ENCODE peak calls at places on chromosomes 6 and 20, in seven cellular contexts. Z is GM13977, D is left ventricle myocardium inferior, B is mammary epithelial cell, I is NB4, H is fibroblast of pulmonary artery, G is heart right ventricle. Y is an unnamed sample.

GRCh38 chr6:42138630-42139619 is 3.5 kb downstream of the C6orf132 start:
- DNase-seq in I (no peak), D (no peak), Z (no peak), B (no peak), G (no peak), H (no peak), Y (no peak)

GRCh38 chr6:35352735-35353134 is 10.4 kb downstream of the PPARD start:
- DNase-seq in H (no peak), G (no peak), Z (no peak), B (no peak), I (no peak), D (no peak), Y (no peak)

GRCh38 chr6:4074478-4075235 is 4.3 kb downstream of the FAM217A start:
- DNase-seq in H (no peak), D (no peak), B (no peak), I (no peak), Z (no peak), G (no peak), Y (no peak)

GRCh38 chr20:31835554-31835953 is 9.8 kb downstream of the FOXS1 start:
- DNase-seq in D (no peak), Z (no peak), G (no peak), I (no peak), H (no peak), B (no peak), Y (no peak)

GRCh38 chr6:155676346-155676745 is 220.7 kb upstream of the NOX3 start:
- DNase-seq in H (no peak), G (no peak), D (no peak), I (no peak), B (no peak), Z (no peak), Y (no peak)

GRCh38 chr6:25499851-25500250 is 152.2 kb upstream of the SCGN start:
- DNase-seq in Z (no peak), I (no peak), G (no peak), H (no peak), B (peak), D (no peak), Y (no peak)

GRCh38 chr6:41858703-41859102 is 36.5 kb downstream of the USP49 start:
- DNase-seq in I (no peak), G (no peak), B (no peak), D (no peak), H (no peak), Z (no peak), Y (no peak)

GRCh38 chr20:34042286-34042685 is 48.6 kb downstream of the RALY start:
- DNase-seq in Z (no peak), B (no peak), H (no peak), G (peak), D (peak), I (no peak), Y (no peak)

GRCh38 chr6:1586861-1587450 is 22.8 kb upstream of the FOXC1 start:
- DNase-seq in D (no peak), Z (no peak), G (no peak), B (no peak), H (no peak), I (no peak), Y (no peak)

GRCh38 chr6:117496383-117496990 is 14.0 kb downstream of the DCBLD1 start:
- DNase-seq in B (peak), G (no peak), Z (no peak), D (no peak), H (peak), I (no peak), Y (peak)

GRCh38 chr6:39778581-39779270 is 13.4 kb upstream of the DAAM2 start:
- DNase-seq in H (no peak), I (no peak), Z (no peak), B (no peak), D (no peak), G (no peak), Y (no peak)

GRCh38 chr20:14634666-14635065 is 297.3 kb upstream of the FLRT3 start:
- DNase-seq in Z (no peak), I (no peak), B (peak), D (no peak), G (no peak), H (no peak), Y (no peak)

GRCh38 chr6:68040780-68041179 is 594.3 kb upstream of the ADGRB3 start:
- DNase-seq in G (no peak), I (no peak), D (no peak), Z (no peak), H (no peak), B (no peak), Y (no peak)

GRCh38 chr6:96775727-96776400 is 61.4 kb downstream of the GPR63 start:
- DNase-seq in H (no peak), D (no peak), B (no peak), I (no peak), Z (no peak), G (no peak), Y (no peak)

GRCh38 chr6:134317471-134318131 is at the start of gene SGK1:
- DNase-seq in H (peak), Z (no peak), D (no peak), B (peak), I (no peak), G (peak), Y (no peak)

GRCh38 chr6:12592634-12593033 is 123.9 kb upstream of the PHACTR1 start:
- DNase-seq in Z (no peak), I (no peak), B (peak), D (no peak), G (no peak), H (no peak), Y (no peak)

GRCh38 chr6:35731414-35731735 is 5.5 kb upstream of the ARMC12 start:
- DNase-seq in G (peak), B (peak), D (peak), H (peak), I (peak), Z (peak), Y (peak)

GRCh38 chr6:8556370-8557018 is 121.1 kb upstream of the SLC35B3 start:
- DNase-seq in H (peak), G (no peak), B (peak), Z (no peak), I (peak), D (no peak), Y (no peak)

GRCh38 chr6:35754452-35755321 is 17.9 kb downstream of the ARMC12 start:
- DNase-seq in B (no peak), I (peak), H (no peak), G (no peak), Z (no peak), D (no peak), Y (no peak)

GRCh38 chr6:135568366-135568765 is 70.8 kb upstream of the AHI1 start:
- DNase-seq in B (no peak), I (no peak), Z (peak), D (no peak), H (peak), G (peak), Y (peak)

GRCh38 chr6:142943746-142944125 is 1.2 kb downstream of the HIVEP2 start:
- DNase-seq in D (no peak), H (peak), Z (no peak), B (peak), I (peak), G (peak), Y (peak)

GRCh38 chr6:106829451-106829850 is 145.1 kb downstream of the CD24 start:
- DNase-seq in H (no peak), D (no peak), B (no peak), G (no peak), I (no peak), Z (no peak), Y (no peak)

GRCh38 chr20:63707558-63708300 is at the start of the genes ARFRP1 and ZGPAT:
- DNase-seq in H (peak), D (peak), Z (peak), I (peak), B (peak), G (peak), Y (peak)

GRCh38 chr20:58854638-58855471 is 2.3 kb downstream of the GNAS start:
- DNase-seq in Z (no peak), H (no peak), B (no peak), D (no peak), G (no peak), I (no peak), Y (no peak)

GRCh38 chr6:73299171-73300073 is 36.4 kb upstream of the KHDC1 start:
- DNase-seq in Z (no peak), G (no peak), D (peak), H (no peak), B (no peak), I (no peak), Y (no peak)

GRCh38 chr6:11595903-11596302 is 58.4 kb downstream of the TMEM170B start:
- DNase-seq in G (no peak), I (peak), H (peak), Z (no peak), B (no peak), D (no peak), Y (peak)

GRCh38 chr6:51203504-51203903 is 384.8 kb downstream of the TFAP2B start:
- DNase-seq in H (no peak), B (no peak), Z (no peak), G (no peak), D (no peak), I (no peak), Y (no peak)

GRCh38 chr6:123681957-123682462 is 45.3 kb upstream of the TRDN start:
- DNase-seq in I (no peak), B (no peak), H (no peak), D (no peak), G (no peak), Z (no peak), Y (no peak)

GRCh38 chr6:142359271-142359960 is 57.6 kb downstream of the ADGRG6 start:
- DNase-seq in B (no peak), Z (no peak), H (no peak), I (no peak), G (no peak), D (no peak), Y (no peak)

GRCh38 chr6:83258517-83258916 is 65.4 kb downstream of the RWDD2A start:
- DNase-seq in G (no peak), I (no peak), D (no peak), Z (no peak), B (no peak), H (no peak), Y (no peak)

GRCh38 chr20:59933296-59933848 is at the start of gene SYCP2:
- DNase-seq in Z (peak), B (peak), I (no peak), G (peak), H (peak), D (peak), Y (peak)

GRCh38 chr6:168047841-168048723 is 30.9 kb downstream of the FRMD1 start:
- DNase-seq in I (no peak), Z (no peak), G (no peak), H (no peak), D (no peak), B (no peak), Y (no peak)

GRCh38 chr6:31680226-31680840 is 534 bp downstream of the LY6G5C start:
- DNase-seq in B (no peak), Z (no peak), D (no peak), I (no peak), G (no peak), H (no peak), Y (no peak)

GRCh38 chr6:31676322-31676903 is 4.5 kb downstream of the LY6G5C start:
- DNase-seq in I (no peak), B (no peak), G (no peak), D (no peak), H (no peak), Z (no peak), Y (no peak)

GRCh38 chr6:31677955-31678354 is 2.9 kb downstream of the LY6G5C start:
- DNase-seq in I (no peak), G (no peak), B (no peak), H (no peak), D (no peak), Z (no peak), Y (no peak)

GRCh38 chr6:31676904-31677303 is 4.0 kb downstream of the LY6G5C start:
- DNase-seq in D (no peak), I (no peak), G (no peak), H (no peak), B (no peak), Z (no peak), Y (no peak)

DNA sequence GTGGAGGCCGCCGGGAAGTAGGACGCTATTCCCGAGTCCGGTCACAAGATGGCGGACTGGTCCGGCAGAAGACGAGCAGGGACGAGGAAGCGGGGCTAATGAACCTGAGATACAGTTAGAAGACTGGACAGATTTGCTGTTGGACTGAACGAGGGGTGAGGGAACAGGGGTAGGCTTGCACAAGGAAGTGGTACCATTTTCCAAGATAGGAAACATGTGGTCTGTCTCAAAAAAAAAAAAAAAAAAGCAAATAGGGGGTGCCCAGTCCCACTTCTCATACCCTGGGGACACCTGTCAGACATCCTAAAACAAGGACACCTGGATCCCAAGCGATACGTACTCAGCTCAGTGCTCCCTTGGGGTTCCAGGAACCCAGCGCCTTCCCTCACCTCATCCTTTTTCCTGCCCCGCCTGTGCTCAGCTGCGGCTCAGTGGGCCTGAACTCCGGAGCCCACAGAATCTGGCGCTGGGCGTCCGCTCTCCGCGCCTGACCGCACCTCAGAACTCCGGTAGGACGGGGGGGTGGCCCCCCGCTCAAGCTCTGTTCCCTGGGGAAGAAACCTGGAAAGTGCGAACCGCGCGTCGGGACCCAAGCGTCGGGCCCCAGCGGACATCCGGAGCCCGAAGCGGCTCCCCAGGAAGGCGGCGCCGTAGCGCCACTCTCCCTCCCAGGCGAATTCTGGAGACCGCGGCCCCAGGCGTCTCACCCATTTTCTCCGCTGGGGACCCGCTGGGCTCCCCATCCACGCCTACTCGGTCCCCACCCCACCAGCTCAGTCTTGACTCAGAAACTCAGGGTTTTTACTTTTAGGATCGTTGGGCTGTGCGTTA is at the start of gene LY6G5C:
- DNase-seq in I (peak), B (peak), Z (peak), G (peak), D (peak), H (peak), Y (peak)
- TF ChIP-seq CTCF in I (peak), B (peak), Z (peak), G (peak), D (peak), H (peak), Y (peak)

DNA sequence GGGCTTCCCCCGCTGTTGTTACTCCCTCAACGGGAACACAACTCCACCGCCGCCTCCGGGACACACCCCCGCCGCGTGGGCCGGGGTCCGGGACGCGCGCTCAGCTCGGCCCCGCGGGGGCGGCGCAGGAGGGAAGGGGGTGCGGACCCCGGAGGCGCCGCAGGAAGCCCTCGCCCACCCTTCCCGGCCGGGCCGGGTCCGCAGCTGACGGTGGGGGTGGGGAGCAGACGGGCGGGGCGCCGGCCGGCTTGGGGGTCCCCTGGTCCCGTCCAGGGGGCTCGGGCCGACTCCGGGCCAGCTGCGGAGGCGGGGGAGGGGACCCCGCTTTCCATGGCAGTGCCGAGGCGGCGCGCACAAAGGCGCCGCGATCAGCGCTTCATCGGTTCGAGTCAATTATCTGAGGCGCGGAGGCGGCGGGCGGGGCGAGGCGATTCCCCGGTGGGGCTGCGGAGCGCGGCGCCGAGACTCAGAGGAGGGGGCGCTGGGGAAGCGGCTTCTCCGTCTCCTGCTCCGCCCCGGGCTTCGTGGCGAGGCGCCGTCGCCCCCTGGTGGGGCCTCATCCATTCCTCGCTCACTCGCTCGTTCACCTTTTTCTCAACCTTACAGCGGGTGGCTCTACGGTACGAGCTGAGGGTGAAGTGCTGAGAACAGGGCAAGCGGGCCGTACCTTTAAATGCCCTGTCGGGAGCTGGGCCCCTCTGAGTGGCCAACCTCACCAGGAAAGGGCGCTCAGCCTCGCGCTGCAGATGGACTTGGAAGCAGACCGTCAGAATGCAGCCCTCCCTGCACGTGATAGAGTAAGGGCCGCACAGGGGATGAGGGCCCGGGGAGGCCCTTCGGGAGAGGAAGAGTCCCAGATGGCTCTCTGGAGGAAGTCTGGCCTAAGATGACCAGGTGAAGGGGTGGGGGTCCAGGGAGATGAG is 40.0 kb downstream of the SLC52A3 start:
- DNase-seq in B (no peak), D (peak), G (peak), Z (peak), H (peak), I (peak), Y (peak)
- TF ChIP-seq CTCF in B (peak), D (peak), G (peak), Z (peak), H (peak), I (peak), Y (peak)

GRCh38 chr6:132673376-132674094 is 14.6 kb upstream of the TAAR1 start:
- DNase-seq in B (peak), I (peak), G (no peak), H (no peak), D (no peak), Z (no peak), Y (no peak)

GRCh38 chr6:132671295-132671694 is 12.3 kb upstream of the TAAR1 start:
- DNase-seq in H (no peak), I (no peak), Z (no peak), D (no peak), G (no peak), B (no peak), Y (no peak)

GRCh38 chr6:132666118-132666517 is 7.1 kb upstream of the TAAR1 start:
- DNase-seq in B (no peak), G (no peak), I (no peak), D (no peak), Z (no peak), H (no peak), Y (no peak)

GRCh38 chr6:132675002-132675401 is 16.0 kb upstream of the TAAR1 start:
- DNase-seq in H (no peak), B (no peak), I (no peak), G (no peak), Z (no peak), D (no peak), Y (no peak)

GRCh38 chr6:132669690-132670291 is 10.8 kb upstream of the TAAR1 start:
- DNase-seq in B (peak), Z (peak), D (no peak), G (no peak), H (peak), I (peak), Y (peak)
- TF ChIP-seq CTCF in B (peak), Z (peak), D (peak), G (peak), H (peak), I (peak), Y (peak)

DNA sequence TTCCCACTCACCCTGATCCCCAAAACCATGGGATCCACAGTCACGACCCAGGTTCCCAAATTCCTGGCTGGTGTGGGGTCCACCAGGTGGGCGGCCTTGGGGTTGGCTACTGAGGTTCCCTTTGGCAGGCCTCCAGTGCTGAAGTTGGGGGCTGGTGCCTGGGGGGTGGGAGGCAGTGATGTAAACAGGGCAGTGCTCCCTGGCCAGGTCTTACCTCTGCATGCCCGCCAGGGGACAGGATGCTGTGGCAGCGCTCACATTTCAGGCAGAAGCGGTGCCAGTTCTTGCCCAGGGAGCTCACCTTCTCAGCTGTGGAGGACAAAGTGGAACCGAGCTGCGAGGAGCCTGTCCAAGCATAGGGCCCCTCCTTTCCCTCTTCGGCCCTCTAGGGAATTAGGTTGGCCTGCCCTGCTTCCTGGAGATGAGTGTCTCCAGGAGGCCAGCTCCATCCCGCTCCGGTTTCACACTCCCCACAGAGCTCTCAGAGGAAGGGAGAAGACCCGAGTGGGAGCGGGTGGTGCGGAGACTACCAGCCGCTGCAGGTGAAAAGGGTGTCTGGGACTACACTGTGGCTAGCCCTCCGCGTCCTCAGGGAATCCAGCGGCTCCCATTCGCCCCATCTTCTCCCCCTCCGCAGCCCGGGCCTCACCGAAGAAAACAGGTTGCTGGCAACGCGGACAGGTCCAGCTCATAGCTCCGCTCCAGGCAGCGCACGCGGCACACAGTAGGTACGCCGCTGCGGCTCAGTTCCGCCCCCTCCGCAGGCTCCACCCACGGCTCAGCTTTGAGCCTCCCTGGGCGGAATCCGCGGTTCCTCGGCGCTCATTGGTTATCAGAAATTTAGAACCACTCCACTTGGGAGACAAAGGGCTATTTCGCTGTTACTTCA is at the start of gene CRIP3:
- DNase-seq in D (peak), H (peak), G (peak), Z (peak), I (peak), B (peak), Y (peak)
- TF ChIP-seq CTCF in D (peak), H (peak), G (no peak), Z (peak), I (no peak), B (peak), Y (peak)

DNA sequence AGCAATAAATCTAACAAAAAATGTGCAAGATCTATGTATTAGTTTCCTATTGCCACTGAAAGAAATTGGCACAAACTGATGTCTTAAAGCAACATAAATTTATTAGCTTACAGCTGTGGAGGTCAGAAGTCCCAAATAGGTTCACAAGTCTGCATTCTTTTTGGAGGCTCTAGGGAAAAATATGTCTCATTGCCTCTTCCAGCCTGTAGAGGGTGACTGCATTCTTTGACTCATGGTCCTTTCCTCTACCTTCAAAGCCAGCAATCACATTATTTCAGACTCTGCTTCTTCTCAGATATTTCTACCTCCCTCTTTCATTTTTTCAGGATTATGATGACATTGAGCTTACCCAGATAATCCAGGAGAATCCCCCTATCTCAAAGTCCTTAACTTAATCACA is 1531.1 kb downstream of the KHDRBS2 start:
- DNase-seq in D (no peak), G (no peak), I (no peak), B (no peak), H (no peak), Z (no peak), Y (no peak)
- TF ChIP-seq CTCF in D (no peak), G (no peak), I (no peak), B (no peak), H (no peak), Z (no peak), Y (no peak)